ENCODE peak calls at places on chromosomes 4 and X, in eight cellular contexts. One of them, this sample, is unnamed.

GRCh38 chr4:152536545-152537182 is 772 bp upstream of the FBXW7 start:
- DNase-seq in fibroblast of pulmonary artery: peak; percentile 48
- DNase-seq in head of caudate nucleus: no peak
- DNase-seq in GM12891: no peak
- DNase-seq in spleen: peak; percentile 86
- DNase-seq in neural progenitor cell: peak; percentile 56
- DNase-seq in omental fat pad: no peak
- DNase-seq in HT-29: peak; percentile 74
- DNase-seq in this sample: peak; percentile 65

GRCh38 chr4:125311503-125311902 is 3.3 kb upstream of the FAT4 start:
- DNase-seq in GM12891: no peak
- DNase-seq in head of caudate nucleus: no peak
- DNase-seq in HT-29: no peak
- DNase-seq in spleen: no peak
- DNase-seq in neural progenitor cell: no peak
- DNase-seq in fibroblast of pulmonary artery: no peak
- DNase-seq in omental fat pad: no peak
- DNase-seq in this sample: no peak

GRCh38 chr4:87865960-87866598 is 33.3 kb downstream of the MEPE start:
- DNase-seq in neural progenitor cell: peak; percentile 11
- DNase-seq in fibroblast of pulmonary artery: peak; percentile 27
- DNase-seq in GM12891: no peak
- DNase-seq in head of caudate nucleus: no peak
- DNase-seq in HT-29: peak; percentile 23
- DNase-seq in omental fat pad: no peak
- DNase-seq in spleen: no peak
- DNase-seq in this sample: no peak

GRCh38 chr4:2796261-2797187 is 3.6 kb downstream of the SH3BP2 start:
- DNase-seq in fibroblast of pulmonary artery: no peak
- DNase-seq in neural progenitor cell: peak; percentile 31
- DNase-seq in head of caudate nucleus: no peak
- DNase-seq in spleen: peak; percentile 83
- DNase-seq in HT-29: peak; percentile 89
- DNase-seq in omental fat pad: no peak
- DNase-seq in GM12891: no peak
- DNase-seq in this sample: peak; percentile 97

GRCh38 chrX:44507292-44507691 is 35.4 kb downstream of the FUNDC1 start:
- DNase-seq in fibroblast of pulmonary artery: no peak
- DNase-seq in spleen: no peak
- DNase-seq in GM12891: no peak
- DNase-seq in omental fat pad: no peak
- DNase-seq in head of caudate nucleus: no peak
- DNase-seq in HT-29: no peak
- DNase-seq in neural progenitor cell: no peak
- DNase-seq in this sample: no peak

GRCh38 chr4:15779789-15780188 is 1.7 kb downstream of the CD38 start:
- DNase-seq in fibroblast of pulmonary artery: no peak
- DNase-seq in HT-29: no peak
- DNase-seq in head of caudate nucleus: no peak
- DNase-seq in GM12891: no peak
- DNase-seq in neural progenitor cell: no peak
- DNase-seq in omental fat pad: no peak
- DNase-seq in spleen: no peak
- DNase-seq in this sample: no peak

GRCh38 chr4:139664442-139664841 is 1.2 kb upstream of the MGST2 start:
- DNase-seq in head of caudate nucleus: no peak
- DNase-seq in neural progenitor cell: no peak
- DNase-seq in HT-29: no peak
- DNase-seq in spleen: no peak
- DNase-seq in omental fat pad: no peak
- DNase-seq in GM12891: no peak
- DNase-seq in fibroblast of pulmonary artery: no peak
- DNase-seq in this sample: no peak

GRCh38 chr4:138870739-138871633 is 144.6 kb upstream of the NOCT start:
- DNase-seq in spleen: no peak
- DNase-seq in neural progenitor cell: peak; percentile 81
- DNase-seq in omental fat pad: peak; percentile 35
- DNase-seq in fibroblast of pulmonary artery: peak; percentile 83
- DNase-seq in head of caudate nucleus: peak; percentile 85
- DNase-seq in HT-29: peak; percentile 94
- DNase-seq in GM12891: peak; percentile 39
- DNase-seq in this sample: no peak

GRCh38 chr4:78379991-78380739 is 171.4 kb upstream of the ANXA3 start:
- DNase-seq in neural progenitor cell: no peak
- DNase-seq in spleen: no peak
- DNase-seq in omental fat pad: no peak
- DNase-seq in HT-29: peak; percentile 87
- DNase-seq in head of caudate nucleus: no peak
- DNase-seq in GM12891: no peak
- DNase-seq in fibroblast of pulmonary artery: no peak
- DNase-seq in this sample: no peak

GRCh38 chr4:185304944-185305690 is 90.6 kb downstream of the LRP2BP start:
- DNase-seq in fibroblast of pulmonary artery: peak; percentile 26
- DNase-seq in HT-29: peak; percentile 28
- DNase-seq in neural progenitor cell: peak; percentile 82
- DNase-seq in omental fat pad: no peak
- DNase-seq in spleen: no peak
- DNase-seq in head of caudate nucleus: no peak
- DNase-seq in GM12891: peak; percentile 12
- DNase-seq in this sample: no peak

This sample was measured in kidney.